ENCODE peak calls at places on chromosomes 6 and 20, in four cellular contexts. A, K, Z and G are unnamed samples.
A peak's percentile ranks its signal among the peaks of the same experiment; 100 is the strongest.

GRCh38 chr20:56427797-56428196 is 15.7 kb downstream of the CASS4 start:
- ATAC-seq in K (no peak), A (no peak), Z (no peak), G (no peak)

GRCh38 chr20:63477944-63478343 is 5.5 kb upstream of the KCNQ2 start:
- ATAC-seq in A (no peak), K (no peak), Z (no peak), G (no peak)

GRCh38 chr20:24109537-24109936 is 121.0 kb upstream of the GGTLC1 start:
- ATAC-seq in Z (no peak), K (no peak), A (no peak), G (no peak)

GRCh38 chr6:115004204-115004603 is 661.4 kb upstream of the HS3ST5 start:
- ATAC-seq in Z (no peak), K (no peak), A (no peak), G (no peak)

GRCh38 chr20:10729785-10730184 is 56.0 kb upstream of the JAG1 start:
- ATAC-seq in Z (no peak), K (no peak), A (no peak), G (no peak)

GRCh38 chr6:33390767-33391277 is 801 bp upstream of the KIFC1 start:
- ATAC-seq in Z (no peak), A (no peak), K (no peak), G (no peak)

GRCh38 chr6:150343434-150343833 is 25.4 kb upstream of the IYD start:
- ATAC-seq in Z (peak; percentile 56), A (no peak), K (no peak), G (no peak)

GRCh38 chr6:11822346-11822745 is 43.7 kb upstream of the ADTRP start:
- ATAC-seq in A (no peak), Z (no peak), K (peak; percentile 47), G (no peak)

GRCh38 chr6:144320746-144321145 is 35.6 kb downstream of the UTRN start:
- ATAC-seq in K (no peak), A (no peak), Z (no peak), G (no peak)

GRCh38 chr6:159043236-159043635 is 1.6 kb downstream of the TAGAP start:
- ATAC-seq in A (no peak), Z (no peak), K (no peak), G (no peak)

GRCh38 chr20:62505337-62506045 is 29.7 kb upstream of the GATA5 start:
- ATAC-seq in K (no peak), A (no peak), Z (no peak), G (no peak)

GRCh38 chr6:146310628-146311027 is 233.0 kb upstream of the RAB32 start:
- ATAC-seq in K (no peak), A (no peak), Z (no peak), G (no peak)

GRCh38 chr6:154721460-154721859 is 11.8 kb upstream of the SCAF8 start:
- ATAC-seq in K (no peak), A (no peak), Z (no peak), G (no peak)

GRCh38 chr20:10125757-10126156 is 91.0 kb downstream of the ANKEF1 start:
- ATAC-seq in Z (no peak), A (peak; percentile 60), K (no peak), G (no peak)

GRCh38 chr20:3932277-3933073 is 43.3 kb downstream of the PANK2 start:
- ATAC-seq in K (peak; percentile 38), A (no peak), Z (no peak), G (no peak)

GRCh38 chr6:137746264-137746663 is 120.8 kb upstream of the TNFAIP3 start:
- ATAC-seq in A (no peak), Z (no peak), K (no peak), G (no peak)

GRCh38 chr6:137659871-137660270 is 165.7 kb upstream of the OLIG3 start:
- ATAC-seq in A (no peak), K (no peak), Z (no peak), G (no peak)

GRCh38 chr20:59159822-59160740 is 3.5 kb upstream of the ZNF831 start:
- ATAC-seq in Z (no peak), K (no peak), A (no peak), G (no peak)

GRCh38 chr6:35089216-35089934 is 51.8 kb downstream of the TCP11 start:
- ATAC-seq in A (no peak), K (no peak), Z (no peak), G (no peak)

GRCh38 chr6:2103644-2104523 is 141.5 kb downstream of the GMDS start:
- ATAC-seq in Z (no peak), A (peak; percentile 82), K (peak; percentile 81), G (no peak)

GRCh38 chr20:63635431-63636141 is 8.7 kb upstream of the GMEB2 start:
- ATAC-seq in Z (no peak), K (no peak), A (no peak), G (no peak)

GRCh38 chr20:24587384-24588046 is 118.1 kb downstream of the SYNDIG1 start:
- ATAC-seq in K (no peak), Z (no peak), A (peak; percentile 29), G (no peak)

GRCh38 chr6:145396499-145396898 is 338.8 kb downstream of the EPM2A start:
- ATAC-seq in A (no peak), K (no peak), Z (no peak), G (no peak)

GRCh38 chr20:46273701-46274100 is 34.6 kb downstream of the CDH22 start:
- ATAC-seq in K (no peak), A (no peak), Z (no peak), G (no peak)

GRCh38 chr20:44003609-44004008 is 89.0 kb downstream of the TOX2 start:
- ATAC-seq in K (no peak), A (no peak), Z (no peak), G (no peak)

GRCh38 chr6:62613920-62614319 is 327.9 kb upstream of the KHDRBS2 start:
- ATAC-seq in K (no peak), Z (no peak), A (no peak), G (no peak)

GRCh38 chr6:108896111-108896661 is 48.0 kb downstream of the ARMC2 start:
- ATAC-seq in A (peak; percentile 83), Z (no peak), K (peak; percentile 29), G (peak; percentile 70)

GRCh38 chr6:130223508-130223907 is 757 bp upstream of the SAMD3 start:
- ATAC-seq in Z (no peak), K (no peak), A (no peak), G (no peak)

GRCh38 chr20:1824177-1824576 is 71.0 kb upstream of the SIRPA start:
- ATAC-seq in A (no peak), K (no peak), Z (no peak), G (no peak)

GRCh38 chr6:44489912-44490604 is 102.6 kb downstream of the CDC5L start:
- ATAC-seq in A (peak; percentile 85), Z (peak; percentile 31), K (peak; percentile 82), G (peak; percentile 96)

GRCh38 chr6:80457044-80457933 is 350.8 kb downstream of the BCKDHB start:
- ATAC-seq in A (peak; percentile 94), Z (peak; percentile 82), K (peak; percentile 99), G (peak; percentile 96)

GRCh38 chr6:69796081-69796626 is 656 bp downstream of the LMBRD1 start:
- ATAC-seq in K (peak; percentile 22), A (peak; percentile 2), Z (peak; percentile 80), G (peak; percentile 10)

GRCh38 chr6:7697432-7697819 is 28.5 kb upstream of the BMP6 start:
- ATAC-seq in A (no peak), Z (no peak), K (peak; percentile 6), G (no peak)

GRCh38 chr6:45613678-45614077 is 235.9 kb upstream of the SUPT3H start:
- ATAC-seq in Z (no peak), K (peak; percentile 85), A (peak; percentile 83), G (peak; percentile 51)

GRCh38 chr6:46217671-46218131 is 46.9 kb upstream of the ENPP5 start:
- ATAC-seq in K (peak; percentile 78), Z (no peak), A (no peak), G (peak; percentile 79)

GRCh38 chr6:15316754-15317153 is 70.9 kb downstream of the JARID2 start:
- ATAC-seq in A (no peak), Z (no peak), K (no peak), G (no peak)

GRCh38 chr6:167588181-167588919 is 238.4 kb upstream of the AFDN start:
- ATAC-seq in K (peak; percentile 36), Z (peak; percentile 43), A (no peak), G (no peak)

GRCh38 chr6:75345413-75345812 is 60.8 kb upstream of the TMEM30A start:
- ATAC-seq in Z (no peak), K (no peak), A (no peak), G (no peak)
- TF ChIP-seq POLR2A in Z (no peak), K (no peak), A (no peak), G (no peak)

GRCh38 chr6:37018152-37019064 is 13.0 kb downstream of the FGD2 start:
- ATAC-seq in A (peak; percentile 99), K (peak; percentile 97), Z (peak; percentile 95), G (peak; percentile 97)
- H3K36me3 ChIP-seq in A (no peaks in the 10 kb centered on the region), K (no peaks in the 10 kb centered on the region), Z (no peaks in the 10 kb centered on the region), G (no peaks in the 10 kb centered on the region)

DNA sequence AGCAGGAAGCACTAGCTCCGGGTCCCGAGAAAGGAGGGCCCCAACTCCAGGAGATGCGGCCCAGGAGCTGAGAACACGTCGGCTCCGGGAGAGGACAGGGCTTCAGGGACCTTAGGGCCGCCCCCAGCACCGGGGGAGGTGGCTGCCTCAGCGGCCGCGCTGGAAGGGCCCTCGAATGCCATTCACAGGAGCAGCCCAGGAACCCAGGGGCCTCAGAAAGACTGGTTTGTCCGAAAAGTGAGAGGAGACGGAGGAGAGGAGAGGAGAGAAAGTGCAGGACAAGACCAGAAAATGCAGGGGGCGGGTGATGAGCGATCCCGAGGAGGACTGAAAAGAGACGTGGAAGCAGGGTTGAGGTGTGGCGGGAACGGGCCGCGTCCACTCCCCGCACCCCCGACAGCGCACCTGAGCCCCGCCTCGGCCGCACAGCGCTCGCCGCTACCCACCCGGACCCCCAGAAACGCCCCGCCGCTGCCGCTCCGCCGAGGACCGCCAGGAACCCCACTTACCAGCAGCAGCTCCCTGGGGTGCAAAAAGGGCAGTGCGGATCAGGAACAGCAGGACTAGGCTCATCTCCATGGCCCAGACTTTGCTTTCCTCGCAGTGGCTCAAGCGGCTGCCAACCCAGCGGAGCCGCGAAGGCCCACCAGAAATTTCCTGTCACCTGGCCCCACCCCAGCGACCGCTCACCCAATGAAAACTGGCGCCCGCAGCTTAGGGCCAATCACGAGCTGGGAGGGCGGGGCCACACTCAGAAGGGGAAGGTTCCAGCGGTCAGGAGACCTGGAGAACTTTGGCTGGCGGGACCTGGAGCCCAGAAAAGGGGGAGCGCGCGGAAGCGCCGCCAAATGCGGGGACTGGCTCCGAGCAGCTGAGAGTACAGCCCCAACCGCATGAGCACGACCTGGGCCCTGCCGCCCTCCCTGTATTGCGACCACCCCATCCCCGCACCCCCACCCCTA is 25.4 kb downstream of the HLA-F start:
- ATAC-seq in K (peak; percentile 89), A (peak; percentile 76), Z (peak; percentile 90), G (peak; percentile 88)
- TF ChIP-seq POLR2A in K (peak; percentile 87), A (no peak), Z (peak; percentile 75), G (peak; percentile 38)

GRCh38 chr6:43192911-43193310 is 10.9 kb downstream of the CUL9 start:
- ATAC-seq in A (no peak), Z (no peak), K (no peak), G (no peak)
- H3K36me3 ChIP-seq in A (peaks cover 45% of the 10 kb centered on the region), Z (peaks cover 7% of the 10 kb centered on the region), K (peaks cover 68% of the 10 kb centered on the region), G (peaks cover 86% of the 10 kb centered on the region)

GRCh38 chr6:166005401-166005845 is 162.2 kb downstream of the TBXT start:
- ATAC-seq in K (peak; percentile 82), A (peak; percentile 2), Z (no peak), G (peak; percentile 58)
- TF ChIP-seq POLR2A in K (no peak), A (peak; percentile 30), Z (no peak), G (no peak)